ENCODE peak calls at places on chromosomes 1 and 21, in six cellular contexts. D is heart right ventricle; R is CD4-positive, alpha-beta memory T cell; U is neuronal stem cell; Q is Panc1; J is adrenal gland. P is an unnamed sample.
A peak's percentile ranks its signal among the peaks of the same experiment; 100 is the strongest.

GRCh38 chr1:45730075-45730779 is 20.2 kb downstream of the IPP start:
- DNase-seq in D (no peak), R (no peak), U (no peak), Q (no peak), J (no peak), P (no peak)

GRCh38 chr21:46183910-46184624 is at the start of gene SPATC1L:
- DNase-seq in D (peak; percentile 61), R (no peak), U (peak; percentile 71), Q (no peak), J (peak; percentile 69), P (peak; percentile 82)

GRCh38 chr21:43645414-43645891 is 13.8 kb downstream of the HSF2BP start:
- DNase-seq in D (peak; percentile 69), R (no peak), U (peak; percentile 38), Q (peak; percentile 58), J (peak; percentile 62), P (no peak)

GRCh38 chr1:52633291-52633754 is 355 bp downstream of the SHISAL2A start:
- DNase-seq in D (no peak), R (peak; percentile 49), U (peak; percentile 31), Q (no peak), J (no peak), P (no peak)

GRCh38 chr1:171817511-171818265 is 23.6 kb upstream of the DNM3 start:
- DNase-seq in D (no peak), R (no peak), U (no peak), Q (no peak), J (peak; percentile 81), P (no peak)

GRCh38 chr1:44515416-44515815 is 110.4 kb downstream of the RNF220 start:
- DNase-seq in D (no peak), R (no peak), U (no peak), Q (peak; percentile 12), J (no peak), P (no peak)

GRCh38 chr1:235328271-235329138 is at the start of gene GGPS1:
- DNase-seq in D (peak; percentile 98), R (peak; percentile 98), U (peak; percentile 100), Q (peak; percentile 99), J (peak; percentile 98), P (peak; percentile 98)

GRCh38 chr1:42348498-42348897 is 13.5 kb upstream of the FOXJ3 start:
- DNase-seq in D (no peak), R (no peak), U (no peak), Q (no peak), J (no peak), P (no peak)

GRCh38 chr1:107141491-107142369 is 891 bp downstream of the NTNG1 start:
- DNase-seq in D (no peak), R (peak; percentile 17), U (peak; percentile 41), Q (no peak), J (no peak), P (peak; percentile 76)

GRCh38 chr1:229714964-229715603 is 89.0 kb downstream of the URB2 start:
- DNase-seq in D (no peak), R (peak; percentile 39), U (no peak), Q (no peak), J (peak; percentile 28), P (no peak)

GRCh38 chr1:36989260-36989659 is 45.1 kb downstream of the GRIK3 start:
- DNase-seq in D (no peak), R (no peak), U (no peak), Q (no peak), J (peak; percentile 20), P (no peak)

GRCh38 chr21:24852610-24853195 is 754.6 kb downstream of the MRPL39 start:
- DNase-seq in D (no peak), R (no peak), U (no peak), Q (no peak), J (no peak), P (no peak)

GRCh38 chr1:112524251-112524650 is 15.5 kb downstream of the WNT2B start:
- DNase-seq in D (peak; percentile 52), R (no peak), U (no peak), Q (no peak), J (no peak), P (no peak)

DNA sequence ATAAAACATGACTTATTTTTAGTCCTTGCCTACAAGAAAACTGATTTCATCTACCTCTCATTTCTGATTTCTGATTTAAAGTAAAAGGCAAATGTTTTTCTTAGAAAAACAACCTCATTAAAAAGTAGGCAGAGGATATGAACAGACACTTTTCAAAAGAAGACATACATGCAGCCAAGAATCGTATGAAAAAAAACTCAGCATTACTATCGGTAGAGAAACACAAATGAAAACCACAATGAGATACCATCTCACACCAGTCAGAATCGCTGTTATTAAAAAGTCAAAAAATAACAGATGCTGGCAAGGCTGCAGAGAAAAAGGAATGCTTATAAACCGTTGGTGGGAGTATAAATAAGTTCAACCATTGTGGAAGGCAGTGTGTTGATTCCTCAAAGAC is 16.2 kb downstream of the ODR4 start:
- DNase-seq in D (no peak), R (peak; percentile 14), U (no peak), Q (no peak), J (no peak), P (no peak)
- H3K27ac ChIP-seq in D (no peak overlapping the region), R (no peak overlapping the region), U (no peak overlapping the region), Q (no peak overlapping the region), J (no peak overlapping the region), P (no peak overlapping the region)

GRCh38 chr1:2948751-2949680 is 72.3 kb upstream of the ACTRT2 start:
- DNase-seq in D (no peak), R (no peak), U (no peak), Q (no peak), J (no peak), P (peak; percentile 33)

GRCh38 chr1:2946291-2946690 is 75.0 kb upstream of the ACTRT2 start:
- DNase-seq in D (no peak), R (no peak), U (no peak), Q (no peak), J (no peak), P (peak; percentile 47)

GRCh38 chr1:2946999-2947650 is 74.1 kb upstream of the ACTRT2 start:
- DNase-seq in D (no peak), R (no peak), U (no peak), Q (no peak), J (no peak), P (no peak)

GRCh38 chr1:2949966-2950925 is 71.0 kb upstream of the ACTRT2 start:
- DNase-seq in D (no peak), R (no peak), U (no peak), Q (no peak), J (no peak), P (peak; percentile 81)

DNA sequence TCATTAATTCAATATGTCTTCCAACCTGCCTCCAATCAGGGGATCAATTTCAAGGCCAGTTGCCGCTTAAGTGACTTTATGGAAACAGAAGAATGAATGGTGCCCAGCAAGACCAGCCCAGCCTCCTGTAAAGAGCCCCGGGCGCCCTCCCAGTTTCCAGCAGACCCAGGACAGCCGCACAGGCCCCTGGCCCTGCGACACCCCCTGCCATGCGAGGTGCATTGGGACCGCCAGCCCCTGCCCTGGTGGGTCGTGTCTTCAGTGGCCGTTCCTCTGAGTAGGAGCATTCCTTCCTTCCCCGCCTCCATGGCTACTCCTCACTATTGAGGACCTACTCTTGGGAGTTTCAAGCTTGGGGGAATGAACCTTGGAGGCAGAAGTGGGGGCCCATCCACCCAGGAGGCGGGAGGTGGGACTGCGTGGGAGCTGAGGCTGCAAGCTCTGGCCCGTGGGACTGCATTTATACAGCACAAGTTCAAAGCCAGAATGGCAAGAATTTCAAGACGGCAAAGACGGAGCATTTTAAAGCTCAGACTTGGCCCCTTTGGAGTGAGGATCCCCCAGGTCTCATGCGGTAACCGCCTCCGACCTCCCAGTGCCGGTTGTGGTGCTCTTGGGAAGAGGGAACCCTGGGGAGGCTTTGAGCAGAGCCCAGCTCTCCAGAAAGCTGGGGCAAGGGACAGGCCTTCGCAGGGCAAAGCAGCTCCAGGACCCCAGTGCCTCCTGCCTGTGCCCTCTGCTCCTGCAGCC is 73.1 kb upstream of the ACTRT2 start:
- DNase-seq in D (no peak), R (no peak), U (no peak), Q (no peak), J (no peak), P (peak; percentile 16)
- H3K27ac ChIP-seq in D (no peak overlapping the region), R (no peak overlapping the region), U (no peak overlapping the region), Q (no peak overlapping the region), J (no peak overlapping the region), P (no peak overlapping the region)

GRCh38 chr1:202615501-202616354 is 94.5 kb downstream of the SYT2 start:
- DNase-seq in D (peak; percentile 36), R (no peak), U (no peak), Q (no peak), J (peak; percentile 28), P (peak; percentile 83)
- H3K27ac ChIP-seq in D (peak overlapping the region; percentile 44), R (no peak overlapping the region), U (no peak overlapping the region), Q (no peak overlapping the region), J (no peak overlapping the region), P (peak overlapping the region; percentile 87)

DNA sequence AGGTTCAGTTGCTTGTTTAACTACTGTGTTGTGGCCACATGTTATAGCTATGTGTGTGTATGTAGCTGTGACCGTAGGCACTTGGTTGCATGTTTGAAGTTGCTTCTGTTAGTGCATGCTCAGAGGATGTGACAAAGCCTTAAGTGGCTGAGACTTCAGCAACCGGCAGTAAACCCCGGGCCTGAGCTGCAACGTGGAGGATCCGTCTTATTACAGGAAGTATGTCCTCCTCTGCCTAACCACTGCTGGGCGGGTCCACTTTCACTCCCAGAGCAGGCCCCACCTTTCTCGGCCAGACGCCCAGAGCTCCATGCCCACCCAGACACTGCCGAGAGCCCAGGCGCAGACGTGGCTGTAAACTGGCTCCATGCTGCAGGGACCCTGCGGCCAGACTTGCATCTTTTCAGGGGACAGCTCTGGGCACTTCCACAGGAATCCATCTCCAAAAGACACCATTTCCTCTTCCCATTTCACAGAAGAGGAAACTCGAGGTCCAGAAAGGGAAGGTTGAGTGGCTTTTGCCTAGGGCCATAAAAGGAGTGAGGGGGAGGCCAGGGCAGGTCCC is 2.2 kb downstream of the TCEA3 start:
- DNase-seq in D (peak; percentile 80), R (peak; percentile 57), U (no peak), Q (no peak), J (peak; percentile 77), P (peak; percentile 92)
- H3K27ac ChIP-seq in D (peak overlapping the region; percentile 65), R (peak overlapping the region; percentile 1), U (no peak overlapping the region), Q (no peak overlapping the region), J (peak overlapping the region; percentile 85), P (peak overlapping the region; percentile 87)

GRCh38 chr21:34261841-34262832 is 101.7 kb upstream of the KCNE2 start:
- DNase-seq in D (no peak), R (no peak), U (no peak), Q (no peak), J (no peak), P (no peak)
- H3K27ac ChIP-seq in D (no peak overlapping the region), R (no peak overlapping the region), U (no peak overlapping the region), Q (no peak overlapping the region), J (no peak overlapping the region), P (peak overlapping the region; percentile 42)

GRCh38 chr1:230827801-230828200 is 40.5 kb downstream of the C1orf198 start:
- DNase-seq in D (no peak), R (no peak), U (no peak), Q (no peak), J (no peak), P (no peak)
- H3K27ac ChIP-seq in D (no peak overlapping the region), R (no peak overlapping the region), U (no peak overlapping the region), Q (no peak overlapping the region), J (no peak overlapping the region), P (peak overlapping the region; percentile 88)

GRCh38 chr1:10693497-10694273 is 102.8 kb downstream of the CASZ1 start:
- DNase-seq in D (no peak), R (peak; percentile 46), U (no peak), Q (no peak), J (peak; percentile 49), P (peak; percentile 86)
- H3K27ac ChIP-seq in D (peak overlapping the region; percentile 86), R (peak overlapping the region; percentile 87), U (no peak overlapping the region), Q (peak overlapping the region; percentile 66), J (peak overlapping the region; percentile 74), P (peak overlapping the region; percentile 66)

DNA sequence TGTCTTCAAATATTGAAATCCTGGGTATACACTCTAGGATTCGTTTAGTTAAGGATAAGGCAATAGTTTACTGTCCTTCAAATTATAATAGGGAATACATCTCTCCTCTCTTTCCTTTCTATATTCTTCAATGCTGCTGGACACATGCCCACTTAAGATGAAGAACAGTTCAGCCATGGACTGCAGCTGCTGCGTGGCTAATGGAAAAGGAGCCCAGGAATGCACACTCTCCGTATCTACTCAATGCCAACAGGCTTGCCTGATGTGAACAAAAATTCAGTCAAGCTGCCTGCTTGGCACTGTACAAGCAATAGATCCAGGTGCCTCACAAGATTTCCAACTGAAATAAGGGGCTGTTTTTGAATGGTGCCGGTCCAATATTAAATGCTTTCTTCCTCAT is 321.1 kb upstream of the LYPLAL1 start:
- DNase-seq in D (no peak), R (no peak), U (no peak), Q (no peak), J (no peak), P (no peak)
- H3K27ac ChIP-seq in D (no peak overlapping the region), R (no peak overlapping the region), U (no peak overlapping the region), Q (no peak overlapping the region), J (no peak overlapping the region), P (no peak overlapping the region)